ENCODE peak calls at places on chromosomes 7 and 10, in eight cellular contexts. C is glutamatergic neuron; K is NCI-H1694 treated with DMSO at 0.1 percent for 48 hours; E is kidney tubule cell; J is activated T-helper 1 cell treated with anti-CD3 and anti-CD28 coated beads, Interleukin-12 subunit alpha, Interleukin-12 subunit beta, Interleukin-2, Interleukin-4 antibody, amounts not matched to agents 30 ng/mL and 10 ng/mL and 1 ng/mL, durations not matched to agents 14 hours and 24 hours and 36 hours; T is endothelial cell; W is NCI-H1105; O is psoas muscle. S is an unnamed sample.

GRCh38 chr7:68050627-68051026 is 1054.0 kb downstream of the TYW1 start:
- DNase-seq in C (no peak), K (no peak), E (no peak), J (no peak), T (no peak), W (no peak), O (no peak), S (no peak)

GRCh38 chr10:689433-690226 is at the start of gene DIP2C:
- DNase-seq in C (peak; percentile 82), K (no peak), E (peak; percentile 81), J (no peak), T (peak; percentile 71), W (peak; percentile 38), O (peak; percentile 84), S (peak; percentile 79)

GRCh38 chr7:133358728-133359127 is 105.8 kb downstream of the EXOC4 start:
- DNase-seq in C (no peak), K (no peak), E (no peak), J (no peak), T (no peak), W (no peak), O (no peak), S (no peak)

GRCh38 chr10:124339119-124339807 is 79.5 kb downstream of the OAT start:
- DNase-seq in C (no peak), K (no peak), E (no peak), J (no peak), T (no peak), W (no peak), O (no peak), S (no peak)

GRCh38 chr7:19061331-19061730 is 56.1 kb downstream of the TWIST1 start:
- DNase-seq in C (no peak), K (no peak), E (no peak), J (no peak), T (no peak), W (no peak), O (no peak), S (no peak)

GRCh38 chr10:120598377-120598776 is 141.3 kb downstream of the PLPP4 start:
- DNase-seq in C (peak; percentile 76), K (no peak), E (no peak), J (no peak), T (no peak), W (no peak), O (no peak), S (no peak)

GRCh38 chr10:96511044-96511945 is 2.4 kb downstream of the TLL2 start:
- DNase-seq in C (peak; percentile 59), K (no peak), E (peak; percentile 79), J (no peak), T (peak; percentile 64), W (no peak), O (no peak), S (no peak)

GRCh38 chr7:5638994-5639393 is 142.5 kb downstream of the RNF216 start:
- DNase-seq in C (no peak), K (no peak), E (peak; percentile 24), J (no peak), T (no peak), W (no peak), O (no peak), S (no peak)

GRCh38 chr10:117133273-117134083 is 4.6 kb downstream of the VAX1 start:
- DNase-seq in C (no peak), K (no peak), E (no peak), J (no peak), T (peak; percentile 39), W (no peak), O (no peak), S (no peak)

GRCh38 chr7:115728518-115728917 is 302.0 kb downstream of the TFEC start:
- DNase-seq in C (no peak), K (no peak), E (no peak), J (no peak), T (no peak), W (no peak), O (no peak), S (no peak)

GRCh38 chr7:139294951-139295555 is 46.1 kb upstream of the FMC1 start:
- DNase-seq in C (no peak), K (no peak), E (peak; percentile 38), J (no peak), T (no peak), W (no peak), O (no peak), S (no peak)